ENCODE peak calls at places on chromosome 9, in nine cellular contexts. One of them, this sample, is unnamed.

GRCh38 chr9:133621868-133622267 is 12.7 kb upstream of the FAM163B start:
- DNase-seq in SK-N-SH: peak
- DNase-seq in GM23338: no peak
- DNase-seq in PC-3: no peak
- DNase-seq in OCI-LY7: no peak
- DNase-seq in HCT116: no peak
- DNase-seq in GM23248: no peak
- DNase-seq in neural progenitor cell: no peak
- DNase-seq in hepatocyte: no peak
- DNase-seq in this sample: no peak

GRCh38 chr9:126378761-126379160 is 52.1 kb downstream of the MVB12B start:
- DNase-seq in HCT116: no peak
- DNase-seq in GM23248: no peak
- DNase-seq in hepatocyte: no peak
- DNase-seq in neural progenitor cell: no peak
- DNase-seq in PC-3: no peak
- DNase-seq in OCI-LY7: no peak
- DNase-seq in GM23338: no peak
- DNase-seq in SK-N-SH: no peak
- DNase-seq in this sample: no peak

GRCh38 chr9:136825295-136826187 is 16.7 kb upstream of the AJM1 start:
- DNase-seq in OCI-LY7: no peak
- DNase-seq in GM23338: no peak
- DNase-seq in PC-3: no peak
- DNase-seq in hepatocyte: no peak
- DNase-seq in SK-N-SH: no peak
- DNase-seq in neural progenitor cell: no peak
- DNase-seq in GM23248: no peak
- DNase-seq in HCT116: no peak
- DNase-seq in this sample: no peak

GRCh38 chr9:131474711-131475110 is 28.0 kb upstream of the POMT1 start:
- DNase-seq in hepatocyte: no peak
- DNase-seq in GM23338: no peak
- DNase-seq in PC-3: no peak
- DNase-seq in neural progenitor cell: no peak
- DNase-seq in HCT116: no peak
- DNase-seq in OCI-LY7: no peak
- DNase-seq in SK-N-SH: no peak
- DNase-seq in GM23248: no peak
- DNase-seq in this sample: no peak

GRCh38 chr9:89175739-89176360 is 2.8 kb downstream of the SHC3 start:
- DNase-seq in HCT116: no peak
- DNase-seq in GM23248: no peak
- DNase-seq in PC-3: no peak
- DNase-seq in SK-N-SH: peak
- DNase-seq in GM23338: no peak
- DNase-seq in neural progenitor cell: no peak
- DNase-seq in hepatocyte: no peak
- DNase-seq in OCI-LY7: no peak
- DNase-seq in this sample: no peak

GRCh38 chr9:137044502-137045177 is 1.3 kb downstream of the NPDC1 start:
- DNase-seq in HCT116: no peak
- DNase-seq in GM23248: peak
- DNase-seq in hepatocyte: no peak
- DNase-seq in SK-N-SH: peak
- DNase-seq in GM23338: no peak
- DNase-seq in PC-3: peak
- DNase-seq in OCI-LY7: no peak
- DNase-seq in neural progenitor cell: no peak
- DNase-seq in this sample: no peak

GRCh38 chr9:32161720-32162119 is 222.7 kb upstream of the ACO1 start:
- DNase-seq in neural progenitor cell: no peak
- DNase-seq in OCI-LY7: no peak
- DNase-seq in SK-N-SH: no peak
- DNase-seq in GM23248: no peak
- DNase-seq in GM23338: no peak
- DNase-seq in hepatocyte: no peak
- DNase-seq in PC-3: no peak
- DNase-seq in HCT116: no peak
- DNase-seq in this sample: peak

GRCh38 chr9:130632081-130632710 is 32.2 kb upstream of the PRDM12 start:
- DNase-seq in OCI-LY7: no peak
- DNase-seq in HCT116: no peak
- DNase-seq in GM23338: no peak
- DNase-seq in SK-N-SH: no peak
- DNase-seq in PC-3: no peak
- DNase-seq in GM23248: no peak
- DNase-seq in neural progenitor cell: no peak
- DNase-seq in hepatocyte: no peak
- DNase-seq in this sample: no peak

GRCh38 chr9:19102181-19102630 is 498 bp downstream of the HAUS6 start:
- DNase-seq in neural progenitor cell: peak
- DNase-seq in HCT116: no peak
- DNase-seq in hepatocyte: no peak
- DNase-seq in PC-3: peak
- DNase-seq in GM23338: peak
- DNase-seq in GM23248: peak
- DNase-seq in OCI-LY7: peak
- DNase-seq in SK-N-SH: peak
- DNase-seq in this sample: peak

GRCh38 chr9:127124091-127124490 is 1.7 kb upstream of the ANGPTL2 start:
- DNase-seq in GM23248: no peak
- DNase-seq in GM23338: no peak
- DNase-seq in PC-3: no peak
- DNase-seq in OCI-LY7: no peak
- DNase-seq in HCT116: no peak
- DNase-seq in neural progenitor cell: peak
- DNase-seq in SK-N-SH: no peak
- DNase-seq in hepatocyte: no peak
- DNase-seq in this sample: no peak

GRCh38 chr9:33044677-33045282 is 19.7 kb downstream of the DNAJA1 start:
- DNase-seq in SK-N-SH: peak
- DNase-seq in PC-3: peak
- DNase-seq in GM23248: no peak
- DNase-seq in GM23338: peak
- DNase-seq in neural progenitor cell: peak
- DNase-seq in hepatocyte: peak
- DNase-seq in HCT116: no peak
- DNase-seq in OCI-LY7: no peak
- DNase-seq in this sample: no peak

GRCh38 chr9:21936161-21936560 is 58.0 kb downstream of the CDKN2A start:
- DNase-seq in GM23248: no peak
- DNase-seq in neural progenitor cell: no peak
- DNase-seq in GM23338: no peak
- DNase-seq in PC-3: no peak
- DNase-seq in hepatocyte: no peak
- DNase-seq in SK-N-SH: no peak
- DNase-seq in OCI-LY7: no peak
- DNase-seq in HCT116: no peak
- DNase-seq in this sample: no peak
- TF ChIP-seq EZH2phosphoT487 in GM23248: no peak
- TF ChIP-seq EZH2phosphoT487 in neural progenitor cell: no peak
- TF ChIP-seq EZH2phosphoT487 in GM23338: no peak
- TF ChIP-seq EZH2phosphoT487 in PC-3: no peak
- TF ChIP-seq EZH2phosphoT487 in hepatocyte: no peak
- TF ChIP-seq EZH2phosphoT487 in SK-N-SH: no peak
- TF ChIP-seq EZH2phosphoT487 in OCI-LY7: no peak
- TF ChIP-seq EZH2phosphoT487 in HCT116: no peak
- TF ChIP-seq EZH2phosphoT487 in this sample: no peak

GRCh38 chr9:85137606-85138150 is 468.1 kb downstream of the NTRK2 start:
- DNase-seq in hepatocyte: no peak
- DNase-seq in SK-N-SH: no peak
- DNase-seq in HCT116: no peak
- DNase-seq in GM23248: no peak
- DNase-seq in neural progenitor cell: no peak
- DNase-seq in GM23338: no peak
- DNase-seq in OCI-LY7: no peak
- DNase-seq in PC-3: no peak
- DNase-seq in this sample: no peak

GRCh38 chr9:85147046-85147640 is 477.6 kb downstream of the NTRK2 start:
- DNase-seq in hepatocyte: no peak
- DNase-seq in PC-3: no peak
- DNase-seq in neural progenitor cell: no peak
- DNase-seq in SK-N-SH: no peak
- DNase-seq in GM23338: no peak
- DNase-seq in GM23248: no peak
- DNase-seq in OCI-LY7: no peak
- DNase-seq in HCT116: no peak
- DNase-seq in this sample: no peak

GRCh38 chr9:85136978-85137377 is 467.4 kb downstream of the NTRK2 start:
- DNase-seq in GM23338: no peak
- DNase-seq in OCI-LY7: no peak
- DNase-seq in SK-N-SH: no peak
- DNase-seq in neural progenitor cell: no peak
- DNase-seq in GM23248: no peak
- DNase-seq in hepatocyte: no peak
- DNase-seq in PC-3: no peak
- DNase-seq in HCT116: no peak
- DNase-seq in this sample: no peak

DNA sequence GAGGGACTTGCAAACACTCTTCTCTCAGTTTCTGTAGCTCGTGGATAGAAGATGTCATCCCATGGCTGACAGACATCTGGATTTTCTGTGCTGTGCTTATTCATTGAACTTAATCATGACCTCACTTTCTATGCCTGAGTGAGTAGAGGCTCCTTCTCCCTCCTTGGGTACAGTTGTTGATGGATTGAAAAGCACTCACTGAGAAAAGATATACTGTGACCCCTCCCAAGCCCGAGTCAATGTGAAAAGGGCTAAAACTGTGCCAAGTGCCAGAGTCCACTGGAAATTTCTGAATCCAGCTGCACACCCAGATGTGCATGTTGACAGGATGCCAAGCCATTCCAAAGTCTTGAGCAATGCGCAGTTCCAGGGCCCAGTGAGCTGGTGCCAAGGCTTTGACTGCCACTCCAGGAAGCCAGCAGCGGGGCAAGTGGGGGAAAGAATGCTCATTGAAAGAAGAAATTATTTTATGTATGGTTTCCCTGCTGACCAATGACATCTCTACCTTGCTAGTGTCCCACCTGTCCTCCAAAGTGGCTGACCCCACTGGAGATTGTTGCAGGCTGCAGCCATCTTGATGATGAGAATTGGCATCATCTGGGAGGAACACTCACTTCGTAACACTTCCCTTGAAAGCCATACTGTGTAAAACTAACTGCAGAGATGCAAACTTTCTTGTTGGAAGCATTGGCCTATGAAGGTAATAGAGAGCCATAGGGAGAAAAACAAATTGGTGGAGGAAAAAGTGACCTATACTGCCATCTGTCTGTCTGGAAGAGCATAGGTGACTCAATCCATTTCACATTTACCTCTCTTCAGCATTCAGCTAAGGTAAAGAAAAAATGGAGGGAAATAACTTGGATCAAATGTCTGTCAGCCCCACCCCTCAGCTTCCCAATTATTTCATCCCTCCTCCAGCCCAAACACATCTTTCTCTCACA is 473.2 kb downstream of the NTRK2 start:
- DNase-seq in neural progenitor cell: peak
- DNase-seq in HCT116: peak
- DNase-seq in SK-N-SH: peak
- DNase-seq in GM23248: peak
- DNase-seq in PC-3: peak
- DNase-seq in OCI-LY7: peak
- DNase-seq in hepatocyte: peak
- DNase-seq in GM23338: peak
- DNase-seq in this sample: peak
- TF ChIP-seq EZH2phosphoT487 in neural progenitor cell: no peak
- TF ChIP-seq EZH2phosphoT487 in HCT116: no peak
- TF ChIP-seq EZH2phosphoT487 in SK-N-SH: no peak
- TF ChIP-seq EZH2phosphoT487 in GM23248: no peak
- TF ChIP-seq EZH2phosphoT487 in PC-3: no peak
- TF ChIP-seq EZH2phosphoT487 in OCI-LY7: no peak
- TF ChIP-seq EZH2phosphoT487 in hepatocyte: no peak
- TF ChIP-seq EZH2phosphoT487 in GM23338: no peak
- TF ChIP-seq EZH2phosphoT487 in this sample: no peak

GRCh38 chr9:109022909-109023308 is 9.6 kb upstream of the CTNNAL1 start:
- DNase-seq in hepatocyte: no peak
- DNase-seq in HCT116: no peak
- DNase-seq in neural progenitor cell: no peak
- DNase-seq in OCI-LY7: no peak
- DNase-seq in GM23338: no peak
- DNase-seq in PC-3: peak
- DNase-seq in SK-N-SH: no peak
- DNase-seq in GM23248: no peak
- DNase-seq in this sample: no peak

GRCh38 chr9:109027176-109027575 is 13.9 kb upstream of the CTNNAL1 start:
- DNase-seq in HCT116: no peak
- DNase-seq in hepatocyte: peak
- DNase-seq in GM23248: no peak
- DNase-seq in OCI-LY7: no peak
- DNase-seq in PC-3: no peak
- DNase-seq in neural progenitor cell: peak
- DNase-seq in GM23338: no peak
- DNase-seq in SK-N-SH: no peak
- DNase-seq in this sample: no peak

GRCh38 chr9:109028457-109028856 is 15.2 kb upstream of the CTNNAL1 start:
- DNase-seq in GM23248: no peak
- DNase-seq in SK-N-SH: no peak
- DNase-seq in HCT116: no peak
- DNase-seq in neural progenitor cell: no peak
- DNase-seq in OCI-LY7: no peak
- DNase-seq in PC-3: no peak
- DNase-seq in GM23338: no peak
- DNase-seq in hepatocyte: no peak
- DNase-seq in this sample: no peak

GRCh38 chr9:109030426-109030825 is 17.1 kb upstream of the CTNNAL1 start:
- DNase-seq in neural progenitor cell: no peak
- DNase-seq in hepatocyte: no peak
- DNase-seq in GM23338: no peak
- DNase-seq in PC-3: no peak
- DNase-seq in GM23248: no peak
- DNase-seq in OCI-LY7: no peak
- DNase-seq in SK-N-SH: no peak
- DNase-seq in HCT116: no peak
- DNase-seq in this sample: no peak

GRCh38 chr9:109026306-109026705 is 13.0 kb upstream of the CTNNAL1 start:
- DNase-seq in HCT116: no peak
- DNase-seq in GM23338: no peak
- DNase-seq in SK-N-SH: no peak
- DNase-seq in GM23248: no peak
- DNase-seq in OCI-LY7: no peak
- DNase-seq in hepatocyte: no peak
- DNase-seq in neural progenitor cell: peak
- DNase-seq in PC-3: no peak
- DNase-seq in this sample: no peak
- TF ChIP-seq EZH2phosphoT487 in HCT116: no peak
- TF ChIP-seq EZH2phosphoT487 in GM23338: no peak
- TF ChIP-seq EZH2phosphoT487 in SK-N-SH: no peak
- TF ChIP-seq EZH2phosphoT487 in GM23248: no peak
- TF ChIP-seq EZH2phosphoT487 in OCI-LY7: no peak
- TF ChIP-seq EZH2phosphoT487 in hepatocyte: no peak
- TF ChIP-seq EZH2phosphoT487 in neural progenitor cell: no peak
- TF ChIP-seq EZH2phosphoT487 in PC-3: no peak
- TF ChIP-seq EZH2phosphoT487 in this sample: no peak

GRCh38 chr9:134648701-134649525 is 7.3 kb downstream of the COL5A1 start:
- DNase-seq in SK-N-SH: no peak
- DNase-seq in neural progenitor cell: no peak
- DNase-seq in GM23248: peak
- DNase-seq in PC-3: peak
- DNase-seq in hepatocyte: no peak
- DNase-seq in GM23338: no peak
- DNase-seq in OCI-LY7: no peak
- DNase-seq in HCT116: no peak
- DNase-seq in this sample: no peak
- TF ChIP-seq EZH2phosphoT487 in SK-N-SH: no peak
- TF ChIP-seq EZH2phosphoT487 in neural progenitor cell: no peak
- TF ChIP-seq EZH2phosphoT487 in GM23248: peak
- TF ChIP-seq EZH2phosphoT487 in PC-3: no peak
- TF ChIP-seq EZH2phosphoT487 in hepatocyte: no peak
- TF ChIP-seq EZH2phosphoT487 in GM23338: no peak
- TF ChIP-seq EZH2phosphoT487 in OCI-LY7: no peak
- TF ChIP-seq EZH2phosphoT487 in HCT116: no peak
- TF ChIP-seq EZH2phosphoT487 in this sample: no peak